ENCODE peak calls at places on chromosomes 13 and 19, in four cellular contexts. N, Q, Y and S are unnamed samples.

GRCh38 chr19:33819875-33820781 is 23.5 kb downstream of the KCTD15 start:
- DNase-seq in Y (peak), Q (no peak), N (peak), S (no peak)

GRCh38 chr13:45102136-45102802 is 18.0 kb upstream of the GTF2F2 start:
- DNase-seq in Y (no peak), N (peak), Q (no peak), S (no peak)

GRCh38 chr19:35090795-35091214 is 24.8 kb upstream of the FXYD3 start:
- DNase-seq in N (no peak), Q (no peak), Y (no peak), S (no peak)

GRCh38 chr13:45195421-45195820 is 5.4 kb downstream of the KCTD4 start:
- DNase-seq in N (no peak), Q (no peak), Y (no peak), S (no peak)

GRCh38 chr13:91406619-91407018 is 8.2 kb downstream of the GPC5 start:
- DNase-seq in Q (no peak), Y (peak), N (peak), S (no peak)

GRCh38 chr19:38673030-38673429 is 25.6 kb downstream of the ACTN4 start:
- DNase-seq in Y (no peak), N (no peak), Q (no peak), S (no peak)

GRCh38 chr13:44407891-44408290 is 34.3 kb downstream of the SERP2 start:
- DNase-seq in Y (no peak), Q (no peak), N (no peak), S (no peak)

GRCh38 chr13:97274782-97275252 is 52.7 kb downstream of the MBNL2 start:
- DNase-seq in N (no peak), Q (peak), Y (peak), S (peak)

GRCh38 chr13:49821216-49821820 is 28.8 kb upstream of the KPNA3 start:
- DNase-seq in Y (peak), Q (no peak), N (no peak), S (no peak)

GRCh38 chr19:19900124-19900523 is 622 bp upstream of the ZNF93 start:
- DNase-seq in Q (peak), N (no peak), Y (peak), S (peak)

GRCh38 chr19:2063824-2064223 is 12.8 kb upstream of the MKNK2 start:
- DNase-seq in Q (no peak), N (no peak), Y (no peak), S (no peak)

GRCh38 chr19:1663854-1664253 is 11.4 kb upstream of the TCF3 start:
- DNase-seq in Q (no peak), N (no peak), Y (no peak), S (no peak)

GRCh38 chr19:35639863-35640262 is 1.7 kb upstream of the ETV2 start:
- DNase-seq in Q (no peak), N (no peak), Y (no peak), S (no peak)

GRCh38 chr13:20161275-20161950 is 561 bp upstream of the GJA3 start:
- DNase-seq in Y (no peak), Q (no peak), N (peak), S (no peak)

GRCh38 chr13:110714798-110715394 is 1.4 kb downstream of the ING1 start:
- DNase-seq in N (peak), Q (no peak), Y (peak), S (no peak)

GRCh38 chr13:95002968-95003813 is 290.8 kb upstream of the SOX21 start:
- DNase-seq in Y (no peak), N (peak), Q (no peak), S (no peak)

GRCh38 chr19:2240881-2241760 is 4.5 kb downstream of the SF3A2 start:
- DNase-seq in Q (no peak), Y (no peak), N (no peak), S (no peak)

GRCh38 chr19:57566396-57567256 is 7.0 kb upstream of the ZNF550 start:
- DNase-seq in Q (no peak), Y (peak), N (no peak), S (peak)

GRCh38 chr13:23707674-23708073 is 137.5 kb downstream of the TNFRSF19 start:
- DNase-seq in Y (peak), N (no peak), Q (no peak), S (no peak)

GRCh38 chr13:94950303-94950702 is 238.0 kb upstream of the SOX21 start:
- DNase-seq in N (peak), Y (no peak), Q (no peak), S (no peak)

GRCh38 chr19:48963371-48964204 is 1.5 kb upstream of the FTL start:
- DNase-seq in Y (peak), N (peak), Q (no peak), S (no peak)

GRCh38 chr19:12924621-12925310 is 5.7 kb upstream of the SYCE2 start:
- DNase-seq in Q (no peak), N (no peak), Y (no peak), S (no peak)

GRCh38 chr13:60431108-60431700 is 34.2 kb downstream of the TDRD3 start:
- DNase-seq in Q (peak), Y (peak), N (no peak), S (peak)